ENCODE peak calls at places on chromosomes 4 and X, in seven cellular contexts. One of them, this sample, is unnamed.

GRCh38 chr4:10893417-10893816 is 208.8 kb upstream of the CLNK start:
- DNase-seq in H1: peak; percentile 3
- DNase-seq in HCT116: no peak
- DNase-seq in K562: no peak
- DNase-seq in GM12878: peak; percentile 7
- DNase-seq in HepG2: no peak
- DNase-seq in A549: no peak
- DNase-seq in this sample: no peak

GRCh38 chr4:44760142-44760898 is 34.0 kb upstream of the GNPDA2 start:
- DNase-seq in HCT116: peak; percentile 19
- DNase-seq in K562: peak; percentile 31
- DNase-seq in HepG2: peak; percentile 7
- DNase-seq in A549: peak; percentile 1
- DNase-seq in GM12878: no peak
- DNase-seq in H1: no peak
- DNase-seq in this sample: peak; percentile 58

GRCh38 chrX:145856181-145856580 is 38.6 kb downstream of the SLITRK2 start:
- DNase-seq in H1: no peak
- DNase-seq in A549: no peak
- DNase-seq in GM12878: no peak
- DNase-seq in HCT116: no peak
- DNase-seq in K562: no peak
- DNase-seq in HepG2: no peak
- DNase-seq in this sample: no peak

GRCh38 chrX:131271274-131271673 is 17.8 kb downstream of the IGSF1 start:
- DNase-seq in HCT116: no peak
- DNase-seq in A549: no peak
- DNase-seq in K562: no peak
- DNase-seq in HepG2: no peak
- DNase-seq in GM12878: no peak
- DNase-seq in H1: no peak
- DNase-seq in this sample: no peak

GRCh38 chr4:152689615-152690501 is 10.1 kb upstream of the TMEM154 start:
- DNase-seq in HCT116: no peak
- DNase-seq in HepG2: no peak
- DNase-seq in A549: no peak
- DNase-seq in H1: no peak
- DNase-seq in K562: no peak
- DNase-seq in GM12878: no peak
- DNase-seq in this sample: no peak

GRCh38 chrX:53684415-53685192 is 1.9 kb downstream of the HUWE1 start:
- DNase-seq in K562: no peak
- DNase-seq in GM12878: no peak
- DNase-seq in HCT116: no peak
- DNase-seq in H1: no peak
- DNase-seq in A549: peak; percentile 1
- DNase-seq in HepG2: no peak
- DNase-seq in this sample: no peak

GRCh38 chrX:44003975-44004374 is 30.8 kb upstream of the NDP start:
- DNase-seq in H1: no peak
- DNase-seq in GM12878: no peak
- DNase-seq in K562: no peak
- DNase-seq in HepG2: no peak
- DNase-seq in HCT116: no peak
- DNase-seq in A549: no peak
- DNase-seq in this sample: no peak

GRCh38 chr4:133148690-133149363 is at the start of gene PCDH10:
- DNase-seq in HepG2: peak; percentile 1
- DNase-seq in HCT116: no peak
- DNase-seq in GM12878: no peak
- DNase-seq in K562: peak; percentile 44
- DNase-seq in H1: peak; percentile 88
- DNase-seq in A549: peak; percentile 70
- DNase-seq in this sample: no peak

GRCh38 chr4:48722509-48723446 is 57.3 kb downstream of the FRYL start:
- DNase-seq in K562: no peak
- DNase-seq in H1: no peak
- DNase-seq in HCT116: no peak
- DNase-seq in A549: no peak
- DNase-seq in HepG2: no peak
- DNase-seq in GM12878: no peak
- DNase-seq in this sample: no peak

GRCh38 chrX:120016068-120016441 is 61.4 kb downstream of the RHOXF2B start:
- DNase-seq in GM12878: no peak
- DNase-seq in A549: no peak
- DNase-seq in K562: no peak
- DNase-seq in H1: no peak
- DNase-seq in HepG2: no peak
- DNase-seq in HCT116: no peak
- DNase-seq in this sample: no peak

GRCh38 chrX:120014354-120015129 is 62.9 kb downstream of the RHOXF2B start:
- DNase-seq in HepG2: no peak
- DNase-seq in K562: no peak
- DNase-seq in A549: no peak
- DNase-seq in GM12878: no peak
- DNase-seq in HCT116: no peak
- DNase-seq in H1: no peak
- DNase-seq in this sample: no peak

GRCh38 chrX:120020305-120020704 is 57.2 kb downstream of the RHOXF2B start:
- DNase-seq in K562: no peak
- DNase-seq in H1: no peak
- DNase-seq in GM12878: no peak
- DNase-seq in HepG2: no peak
- DNase-seq in A549: no peak
- DNase-seq in HCT116: no peak
- DNase-seq in this sample: peak; percentile 28

DNA sequence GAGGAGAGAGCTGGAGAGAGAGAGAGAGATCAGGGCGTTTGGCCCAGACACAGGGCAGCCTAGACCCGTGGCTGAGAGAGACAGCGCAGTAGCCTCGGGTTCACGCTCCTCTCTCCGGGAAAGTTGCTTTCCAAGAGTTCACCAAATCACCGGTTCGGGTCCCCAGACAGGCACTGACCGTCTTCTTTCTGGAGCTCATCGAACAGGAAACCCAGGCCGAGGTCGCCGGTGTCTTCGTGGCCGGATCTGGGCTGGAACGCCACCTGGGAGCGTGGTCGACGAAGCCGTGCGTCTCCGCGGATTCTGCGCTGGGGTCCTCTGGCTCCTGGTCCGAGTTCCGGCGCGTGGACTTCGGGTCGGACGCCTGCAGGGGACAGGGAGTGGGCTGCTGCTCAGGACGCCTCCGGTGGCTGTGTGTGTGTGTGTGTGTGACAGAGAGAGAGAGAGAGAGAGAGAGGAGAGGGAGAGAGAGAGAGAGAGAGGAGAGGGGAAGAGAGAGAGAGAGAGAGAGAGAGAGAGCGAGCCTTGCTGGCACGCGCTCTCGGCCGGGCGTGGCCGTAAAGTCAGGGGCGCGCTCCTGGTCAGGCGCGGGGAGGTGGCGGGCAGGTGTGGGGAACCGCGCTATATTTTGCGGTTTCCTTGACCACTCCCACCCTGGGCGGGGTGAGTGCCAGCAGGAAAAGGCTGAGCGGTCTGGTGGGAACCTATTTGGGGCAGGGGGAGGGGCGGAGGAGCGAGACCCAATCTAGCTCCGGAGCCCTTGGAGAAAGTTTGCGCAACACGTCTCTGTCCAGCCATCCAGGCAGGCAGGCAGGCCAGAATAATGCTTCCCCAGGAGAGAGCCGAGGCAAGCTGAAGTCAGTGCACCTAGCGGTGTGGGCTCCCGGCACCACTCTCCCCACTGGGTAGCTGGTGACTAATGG is 62.1 kb downstream of the RHOXF2B start:
- DNase-seq in HCT116: no peak
- DNase-seq in H1: no peak
- DNase-seq in HepG2: no peak
- DNase-seq in GM12878: no peak
- DNase-seq in A549: no peak
- DNase-seq in K562: no peak
- DNase-seq in this sample: peak; percentile 54
- TF ChIP-seq POLR2A in HCT116: no peak
- TF ChIP-seq POLR2A in H1: no peak
- TF ChIP-seq POLR2A in HepG2: no peak
- TF ChIP-seq POLR2A in GM12878: no peak
- TF ChIP-seq POLR2A in A549: no peak
- TF ChIP-seq POLR2A in K562: no peak
- TF ChIP-seq POLR2A in this sample: no peak

GRCh38 chrX:19751068-19751467 is 136.3 kb downstream of the SH3KBP1 start:
- DNase-seq in H1: no peak
- DNase-seq in GM12878: no peak
- DNase-seq in HCT116: no peak
- DNase-seq in HepG2: no peak
- DNase-seq in K562: no peak
- DNase-seq in A549: no peak
- DNase-seq in this sample: no peak
- TF ChIP-seq MAX in H1: no peak
- TF ChIP-seq MAX in GM12878: no peak
- TF ChIP-seq MAX in HCT116: no peak
- TF ChIP-seq MAX in HepG2: no peak
- TF ChIP-seq MAX in K562: no peak
- TF ChIP-seq MAX in A549: no peak
- TF ChIP-seq MAX in this sample: no peak

GRCh38 chr4:1174941-1175634 is 2.7 kb upstream of the SPON2 start:
- DNase-seq in GM12878: no peak
- DNase-seq in H1: no peak
- DNase-seq in HCT116: no peak
- DNase-seq in K562: no peak
- DNase-seq in A549: no peak
- DNase-seq in HepG2: no peak
- DNase-seq in this sample: no peak

GRCh38 chr4:1171306-1172227 is 816 bp downstream of the SPON2 start:
- DNase-seq in HCT116: no peak
- DNase-seq in GM12878: no peak
- DNase-seq in HepG2: no peak
- DNase-seq in K562: no peak
- DNase-seq in A549: no peak
- DNase-seq in H1: no peak
- DNase-seq in this sample: no peak

GRCh38 chr4:1170805-1171305 is 1.5 kb downstream of the SPON2 start:
- DNase-seq in GM12878: no peak
- DNase-seq in K562: no peak
- DNase-seq in H1: no peak
- DNase-seq in HepG2: no peak
- DNase-seq in HCT116: no peak
- DNase-seq in A549: no peak
- DNase-seq in this sample: no peak

GRCh38 chr4:1172228-1172851 is at the start of gene SPON2:
- DNase-seq in A549: no peak
- DNase-seq in H1: no peak
- DNase-seq in GM12878: no peak
- DNase-seq in K562: no peak
- DNase-seq in HCT116: no peak
- DNase-seq in HepG2: peak; percentile 39
- DNase-seq in this sample: no peak

DNA sequence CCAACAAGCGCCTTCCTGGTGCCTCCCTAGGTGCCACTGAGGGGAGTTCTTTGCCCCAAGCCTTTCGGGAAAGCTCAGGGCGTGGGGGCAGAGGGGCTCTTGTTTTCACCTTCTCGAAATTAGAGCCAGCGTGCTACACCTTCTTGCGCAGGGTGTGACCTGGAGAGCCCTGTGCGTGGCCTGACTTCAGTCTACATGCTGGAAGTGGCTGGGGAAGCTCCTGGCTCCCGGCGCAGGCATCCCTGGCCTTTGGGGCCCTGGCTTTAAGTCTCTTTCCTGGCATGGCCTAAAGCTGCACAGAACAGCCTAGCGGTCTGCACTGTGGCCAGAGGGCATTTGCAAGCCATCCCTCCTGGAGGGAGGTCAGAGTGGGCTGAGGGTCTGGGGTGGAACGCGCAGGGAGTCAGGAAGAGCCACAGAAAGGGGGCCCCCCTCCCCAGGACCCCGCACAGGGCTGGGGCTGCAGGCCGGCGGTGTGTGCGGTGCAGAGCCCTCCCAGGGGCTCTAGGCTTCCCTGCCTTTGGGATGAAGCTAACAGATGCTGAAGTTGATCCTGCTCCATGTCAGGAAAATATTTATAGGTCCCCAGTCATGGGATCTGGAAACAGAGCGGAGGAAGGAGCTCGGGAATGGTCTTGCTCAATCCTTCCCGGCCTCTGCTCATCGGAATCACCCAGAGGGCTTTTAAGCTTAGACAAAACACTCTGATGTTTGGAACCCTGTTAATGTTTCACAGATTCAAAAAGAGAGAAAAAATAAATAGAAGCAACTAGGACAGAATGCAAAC is 781 bp upstream of the SPON2 start:
- DNase-seq in GM12878: no peak
- DNase-seq in H1: no peak
- DNase-seq in HCT116: no peak
- DNase-seq in HepG2: peak; percentile 89
- DNase-seq in A549: peak; percentile 56
- DNase-seq in K562: no peak
- DNase-seq in this sample: no peak
- TF ChIP-seq POLR2A in GM12878: no peak
- TF ChIP-seq POLR2A in H1: no peak
- TF ChIP-seq POLR2A in HCT116: no peak
- TF ChIP-seq POLR2A in HepG2: no peak
- TF ChIP-seq POLR2A in A549: no peak
- TF ChIP-seq POLR2A in K562: no peak
- TF ChIP-seq POLR2A in this sample: no peak

DNA sequence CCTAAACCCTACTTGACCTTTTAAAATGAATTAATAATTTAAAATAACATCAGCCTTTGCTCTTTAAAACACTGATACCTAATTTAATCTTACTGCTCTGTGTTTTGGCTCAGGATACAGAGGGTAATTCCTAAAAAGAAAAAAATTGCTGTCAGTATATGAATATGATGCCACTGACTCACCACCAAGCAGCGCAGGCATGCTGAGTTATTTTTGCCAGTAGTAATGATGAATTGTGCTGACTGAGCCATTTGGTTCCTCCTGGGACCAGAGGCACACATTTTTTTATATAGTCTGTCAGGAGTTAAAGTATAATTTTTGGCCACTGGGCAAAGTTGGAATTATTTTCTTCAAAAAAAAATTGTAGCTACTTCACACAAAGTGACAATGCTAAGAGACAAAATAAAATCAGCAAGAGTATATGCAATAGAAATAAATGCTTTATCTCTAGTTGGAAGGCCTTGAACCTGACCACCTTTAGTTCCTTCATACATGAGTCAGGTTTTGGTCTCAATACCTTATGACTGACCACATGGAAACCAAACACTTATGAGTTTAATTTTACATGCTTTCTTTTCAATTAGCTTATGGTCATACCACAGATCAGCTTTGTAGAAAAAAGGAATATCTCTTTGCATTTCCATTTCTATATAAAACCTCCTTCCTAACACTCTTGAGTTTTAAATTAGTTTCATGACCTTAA is 115.1 kb downstream of the PPP3CA start:
- DNase-seq in K562: no peak
- DNase-seq in A549: no peak
- DNase-seq in GM12878: no peak
- DNase-seq in HCT116: no peak
- DNase-seq in H1: no peak
- DNase-seq in HepG2: no peak
- DNase-seq in this sample: no peak
- TF ChIP-seq MAX in K562: no peak
- TF ChIP-seq MAX in A549: no peak
- TF ChIP-seq MAX in GM12878: no peak
- TF ChIP-seq MAX in HCT116: peak; percentile 25
- TF ChIP-seq MAX in H1: no peak
- TF ChIP-seq MAX in HepG2: no peak
- TF ChIP-seq MAX in this sample: no peak